ENCODE peak calls at places on chromosomes 16 and 17, in nine cellular contexts. O is endodermal cell, I is brain microvascular endothelial cell, W is prostate gland, C is heart right ventricle, V is thoracic aorta, P is GM12865, Z is uterus, N is cardiac muscle cell. E is an unnamed sample.

GRCh38 chr17:76370261-76370993 is 14.0 kb upstream of the SPHK1 start:
- DNase-seq in O (no peak), I (peak; percentile 97), W (peak; percentile 29), C (peak; percentile 85), V (peak; percentile 77), P (no peak), Z (peak; percentile 76), N (no peak), E (peak; percentile 95)

GRCh38 chr16:31093132-31093703 is 1.4 kb downstream of the VKORC1 start:
- DNase-seq in O (peak; percentile 87), I (no peak), W (no peak), C (no peak), V (no peak), P (no peak), Z (no peak), N (peak; percentile 10), E (no peak)

GRCh38 chr17:58079300-58080033 is 3.8 kb upstream of the DYNLL2 start:
- DNase-seq in O (peak; percentile 35), I (no peak), W (no peak), C (no peak), V (no peak), P (no peak), Z (no peak), N (no peak), E (no peak)

GRCh38 chr16:20181386-20181785 is 107.7 kb upstream of the GPR139 start:
- DNase-seq in O (no peak), I (no peak), W (no peak), C (no peak), V (no peak), P (no peak), Z (no peak), N (no peak), E (no peak)

GRCh38 chr17:62703776-62704380 is 76.4 kb downstream of the MRC2 start:
- DNase-seq in O (peak; percentile 97), I (no peak), W (peak; percentile 64), C (peak; percentile 79), V (no peak), P (peak; percentile 69), Z (peak; percentile 56), N (peak; percentile 87), E (peak; percentile 62)

GRCh38 chr16:65624696-65625095 is 502.8 kb upstream of the CDH11 start:
- DNase-seq in O (no peak), I (no peak), W (no peak), C (no peak), V (no peak), P (no peak), Z (no peak), N (no peak), E (peak; percentile 20)

GRCh38 chr16:67530013-67530939 is 1.6 kb downstream of the RIPOR1 start:
- DNase-seq in O (peak; percentile 64), I (peak; percentile 68), W (peak; percentile 35), C (peak; percentile 85), V (peak; percentile 62), P (no peak), Z (peak; percentile 81), N (peak; percentile 59), E (peak; percentile 81)

GRCh38 chr17:46053911-46054534 is 55.0 kb downstream of the STH start:
- DNase-seq in O (no peak), I (peak; percentile 49), W (no peak), C (no peak), V (no peak), P (no peak), Z (no peak), N (no peak), E (no peak)

GRCh38 chr17:35590249-35590824 is 3.2 kb downstream of the AP2B1 start:
- DNase-seq in O (no peak), I (no peak), W (no peak), C (no peak), V (no peak), P (no peak), Z (no peak), N (no peak), E (no peak)

GRCh38 chr17:37138726-37139125 is 190.0 kb downstream of the AATF start:
- DNase-seq in O (no peak), I (no peak), W (no peak), C (no peak), V (no peak), P (no peak), Z (no peak), N (peak; percentile 66), E (no peak)

GRCh38 chr17:37134050-37134449 is 185.3 kb downstream of the AATF start:
- DNase-seq in O (no peak), I (peak; percentile 12), W (no peak), C (no peak), V (no peak), P (no peak), Z (no peak), N (peak; percentile 55), E (no peak)

GRCh38 chr17:37135581-37135980 is 186.8 kb downstream of the AATF start:
- DNase-seq in O (no peak), I (no peak), W (no peak), C (no peak), V (no peak), P (no peak), Z (no peak), N (no peak), E (no peak)

GRCh38 chr17:37137906-37138413 is 189.2 kb downstream of the AATF start:
- DNase-seq in O (no peak), I (no peak), W (no peak), C (no peak), V (no peak), P (no peak), Z (no peak), N (no peak), E (no peak)

GRCh38 chr17:37137070-37137610 is 188.4 kb downstream of the AATF start:
- DNase-seq in O (no peak), I (no peak), W (no peak), C (no peak), V (no peak), P (no peak), Z (no peak), N (no peak), E (no peak)
- TF ChIP-seq CTCF in O (peak; percentile 63), I (no peak), W (no peak), C (no peak), V (no peak), P (no peak), Z (no peak), N (no peak), E (no peak)

DNA sequence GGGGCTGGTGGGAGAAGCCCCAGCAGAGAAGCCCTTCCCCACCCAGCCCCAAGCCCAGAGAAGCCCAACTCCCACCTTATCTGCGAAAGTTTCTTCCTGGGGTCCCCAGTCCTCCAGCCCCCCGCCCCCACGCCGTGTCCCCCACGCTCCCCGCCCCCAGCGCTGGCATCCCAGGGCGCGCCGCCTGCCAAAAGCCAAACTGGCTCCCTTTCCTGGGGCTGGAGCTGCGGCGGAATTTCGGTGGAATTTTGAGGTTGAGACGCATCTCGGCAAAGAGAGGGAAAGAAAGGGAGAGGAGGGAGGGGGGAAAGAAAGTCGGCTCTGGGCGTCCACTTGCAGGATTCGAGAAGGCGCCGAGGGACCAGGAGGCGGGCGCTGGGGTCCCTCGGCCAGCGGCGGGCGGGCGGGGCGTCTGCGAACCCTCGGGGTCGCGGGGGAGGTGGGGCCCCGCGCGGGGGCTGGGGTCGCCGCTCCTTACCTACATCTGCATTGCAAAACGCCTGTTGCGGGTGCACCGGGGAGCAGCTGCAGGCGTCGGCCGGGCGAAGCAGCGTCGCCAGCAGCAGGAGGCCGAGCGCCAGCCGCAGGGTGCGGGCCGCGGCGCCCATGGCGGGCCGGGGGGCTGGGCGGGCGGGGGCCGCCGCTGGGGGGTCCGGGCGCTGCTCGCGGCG is 571 bp downstream of the TIMP2 start:
- DNase-seq in O (peak; percentile 90), I (no peak), W (no peak), C (peak; percentile 45), V (no peak), P (no peak), Z (no peak), N (peak; percentile 42), E (no peak)
- H3K4me3 ChIP-seq in O (peak overlapping the region; percentile 82), I (peak overlapping the region; percentile 85), W (peak overlapping the region; percentile 49), C (peak overlapping the region; percentile 71), V (peak overlapping the region; percentile 94), P (no peak overlapping the region), Z (peak overlapping the region; percentile 63), N (peak overlapping the region; percentile 73), E (peak overlapping the region; percentile 84)

GRCh38 chr17:40536731-40537171 is 28.5 kb downstream of the CCR7 start:
- DNase-seq in O (no peak), I (no peak), W (peak; percentile 84), C (no peak), V (no peak), P (no peak), Z (peak; percentile 72), N (no peak), E (peak; percentile 77)

GRCh38 chr17:40535438-40535837 is 29.8 kb downstream of the CCR7 start:
- DNase-seq in O (no peak), I (no peak), W (no peak), C (no peak), V (no peak), P (no peak), Z (no peak), N (no peak), E (no peak)

GRCh38 chr17:40534431-40535189 is 30.7 kb downstream of the CCR7 start:
- DNase-seq in O (peak; percentile 76), I (no peak), W (no peak), C (no peak), V (no peak), P (no peak), Z (no peak), N (peak; percentile 46), E (no peak)

GRCh38 chr17:40538019-40538935 is 27.0 kb downstream of the CCR7 start:
- DNase-seq in O (no peak), I (no peak), W (peak; percentile 81), C (peak; percentile 78), V (no peak), P (no peak), Z (no peak), N (no peak), E (no peak)

GRCh38 chr17:40535924-40536717 is 29.2 kb downstream of the CCR7 start:
- DNase-seq in O (no peak), I (no peak), W (no peak), C (peak; percentile 70), V (no peak), P (no peak), Z (no peak), N (peak; percentile 83), E (peak; percentile 65)
- TF ChIP-seq CTCF in O (no peak), I (no peak), W (no peak), C (no peak), V (no peak), P (no peak), Z (no peak), N (no peak), E (no peak)

GRCh38 chr16:84313921-84314320 is 19.2 kb downstream of the WFDC1 start:
- DNase-seq in O (no peak), I (no peak), W (no peak), C (no peak), V (no peak), P (no peak), Z (no peak), N (no peak), E (no peak)

GRCh38 chr16:84314373-84314772 is 19.7 kb downstream of the WFDC1 start:
- DNase-seq in O (peak; percentile 38), I (no peak), W (no peak), C (no peak), V (no peak), P (no peak), Z (no peak), N (no peak), E (no peak)

GRCh38 chr16:84310642-84311041 is 16.0 kb downstream of the WFDC1 start:
- DNase-seq in O (no peak), I (no peak), W (no peak), C (no peak), V (no peak), P (no peak), Z (no peak), N (no peak), E (no peak)

GRCh38 chr16:84314814-84315213 is 20.1 kb downstream of the WFDC1 start:
- DNase-seq in O (peak; percentile 29), I (peak; percentile 2), W (no peak), C (no peak), V (no peak), P (no peak), Z (no peak), N (no peak), E (no peak)

GRCh38 chr16:84312783-84313382 is 18.2 kb downstream of the WFDC1 start:
- DNase-seq in O (peak; percentile 91), I (no peak), W (peak; percentile 40), C (no peak), V (no peak), P (no peak), Z (no peak), N (peak; percentile 21), E (no peak)
- H3K4me3 ChIP-seq in O (no peak overlapping the region), I (no peak overlapping the region), W (peak overlapping the region; percentile 10), C (no peak overlapping the region), V (no peak overlapping the region), P (no peak overlapping the region), Z (no peak overlapping the region), N (no peak overlapping the region), E (no peak overlapping the region)

E was measured in fibroblast of pulmonary artery.